ENCODE peak calls at places on chromosomes 6 and 20, in eight cellular contexts. One of them, this sample, is unnamed.

GRCh38 chr20:41152108-41152757 is 14.9 kb downstream of the PLCG1 start:
- DNase-seq in fibroblast of the aortic adventitia: no peak
- DNase-seq in endothelial cell of umbilical vein: peak
- DNase-seq in iris pigment epithelial cell: no peak
- DNase-seq in RWPE1: no peak
- DNase-seq in thoracic aorta: no peak
- DNase-seq in iPS DF 19.7: no peak
- DNase-seq in GM03348: no peak
- DNase-seq in this sample: no peak

GRCh38 chr6:30988209-30988825 is 4.8 kb downstream of the MUC21 start:
- DNase-seq in fibroblast of the aortic adventitia: peak
- DNase-seq in endothelial cell of umbilical vein: no peak
- DNase-seq in iris pigment epithelial cell: no peak
- DNase-seq in RWPE1: no peak
- DNase-seq in thoracic aorta: no peak
- DNase-seq in iPS DF 19.7: no peak
- DNase-seq in GM03348: no peak
- DNase-seq in this sample: no peak

GRCh38 chr6:49556429-49556837 is 6.0 kb downstream of the C6orf141 start:
- DNase-seq in fibroblast of the aortic adventitia: peak
- DNase-seq in endothelial cell of umbilical vein: peak
- DNase-seq in iris pigment epithelial cell: peak
- DNase-seq in RWPE1: peak
- DNase-seq in thoracic aorta: no peak
- DNase-seq in iPS DF 19.7: no peak
- DNase-seq in GM03348: peak
- DNase-seq in this sample: no peak

GRCh38 chr20:20734475-20734948 is 22.1 kb upstream of the RALGAPA2 start:
- DNase-seq in fibroblast of the aortic adventitia: no peak
- DNase-seq in endothelial cell of umbilical vein: peak
- DNase-seq in iris pigment epithelial cell: no peak
- DNase-seq in RWPE1: no peak
- DNase-seq in thoracic aorta: no peak
- DNase-seq in iPS DF 19.7: no peak
- DNase-seq in GM03348: no peak
- DNase-seq in this sample: no peak

GRCh38 chr20:24863356-24863755 is 85.7 kb upstream of the CST7 start:
- DNase-seq in fibroblast of the aortic adventitia: peak
- DNase-seq in endothelial cell of umbilical vein: no peak
- DNase-seq in iris pigment epithelial cell: peak
- DNase-seq in RWPE1: no peak
- DNase-seq in thoracic aorta: no peak
- DNase-seq in iPS DF 19.7: no peak
- DNase-seq in GM03348: peak
- DNase-seq in this sample: no peak

GRCh38 chr20:48384147-48384818 is 443.5 kb downstream of the PREX1 start:
- DNase-seq in fibroblast of the aortic adventitia: no peak
- DNase-seq in endothelial cell of umbilical vein: no peak
- DNase-seq in iris pigment epithelial cell: no peak
- DNase-seq in RWPE1: peak
- DNase-seq in thoracic aorta: no peak
- DNase-seq in iPS DF 19.7: no peak
- DNase-seq in GM03348: no peak
- DNase-seq in this sample: no peak

GRCh38 chr6:28977351-28978136 is 27.6 kb downstream of the ZNF311 start:
- DNase-seq in fibroblast of the aortic adventitia: peak
- DNase-seq in endothelial cell of umbilical vein: peak
- DNase-seq in iris pigment epithelial cell: peak
- DNase-seq in RWPE1: peak
- DNase-seq in thoracic aorta: no peak
- DNase-seq in iPS DF 19.7: no peak
- DNase-seq in GM03348: peak
- DNase-seq in this sample: no peak

GRCh38 chr20:47843886-47844567 is 58.7 kb upstream of the SULF2 start:
- DNase-seq in fibroblast of the aortic adventitia: no peak
- DNase-seq in endothelial cell of umbilical vein: no peak
- DNase-seq in iris pigment epithelial cell: no peak
- DNase-seq in RWPE1: peak
- DNase-seq in thoracic aorta: no peak
- DNase-seq in iPS DF 19.7: no peak
- DNase-seq in GM03348: no peak
- DNase-seq in this sample: no peak

GRCh38 chr6:474454-475185 is 83.1 kb downstream of the IRF4 start:
- DNase-seq in fibroblast of the aortic adventitia: no peak
- DNase-seq in endothelial cell of umbilical vein: no peak
- DNase-seq in iris pigment epithelial cell: peak
- DNase-seq in RWPE1: no peak
- DNase-seq in thoracic aorta: no peak
- DNase-seq in iPS DF 19.7: no peak
- DNase-seq in GM03348: no peak
- DNase-seq in this sample: no peak

GRCh38 chr6:1724616-1725015 is 114.9 kb downstream of the FOXC1 start:
- DNase-seq in fibroblast of the aortic adventitia: no peak
- DNase-seq in endothelial cell of umbilical vein: peak
- DNase-seq in iris pigment epithelial cell: no peak
- DNase-seq in RWPE1: peak
- DNase-seq in thoracic aorta: no peak
- DNase-seq in iPS DF 19.7: no peak
- DNase-seq in GM03348: no peak
- DNase-seq in this sample: no peak

GRCh38 chr6:31112478-31112877 is at the start of gene C6orf15:
- DNase-seq in fibroblast of the aortic adventitia: no peak
- DNase-seq in endothelial cell of umbilical vein: no peak
- DNase-seq in iris pigment epithelial cell: no peak
- DNase-seq in RWPE1: no peak
- DNase-seq in thoracic aorta: no peak
- DNase-seq in iPS DF 19.7: no peak
- DNase-seq in GM03348: no peak
- DNase-seq in this sample: no peak

GRCh38 chr6:3894535-3895302 is 45.5 kb downstream of the FAM50B start:
- DNase-seq in fibroblast of the aortic adventitia: no peak
- DNase-seq in endothelial cell of umbilical vein: no peak
- DNase-seq in iris pigment epithelial cell: no peak
- DNase-seq in RWPE1: no peak
- DNase-seq in thoracic aorta: no peak
- DNase-seq in iPS DF 19.7: no peak
- DNase-seq in GM03348: no peak
- DNase-seq in this sample: no peak

GRCh38 chr20:3670511-3670910 is 7.3 kb upstream of the GFRA4 start:
- DNase-seq in fibroblast of the aortic adventitia: no peak
- DNase-seq in endothelial cell of umbilical vein: no peak
- DNase-seq in iris pigment epithelial cell: no peak
- DNase-seq in RWPE1: no peak
- DNase-seq in thoracic aorta: no peak
- DNase-seq in iPS DF 19.7: no peak
- DNase-seq in GM03348: no peak
- DNase-seq in this sample: no peak

GRCh38 chr6:9056556-9056955 is 621.2 kb upstream of the SLC35B3 start:
- DNase-seq in fibroblast of the aortic adventitia: no peak
- DNase-seq in endothelial cell of umbilical vein: no peak
- DNase-seq in iris pigment epithelial cell: no peak
- DNase-seq in RWPE1: no peak
- DNase-seq in thoracic aorta: no peak
- DNase-seq in iPS DF 19.7: no peak
- DNase-seq in GM03348: no peak
- DNase-seq in this sample: no peak

GRCh38 chr6:63529498-63529897 is 42.8 kb upstream of the LOC128125822 start:
- DNase-seq in fibroblast of the aortic adventitia: peak
- DNase-seq in endothelial cell of umbilical vein: no peak
- DNase-seq in iris pigment epithelial cell: peak
- DNase-seq in RWPE1: no peak
- DNase-seq in thoracic aorta: no peak
- DNase-seq in iPS DF 19.7: no peak
- DNase-seq in GM03348: no peak
- DNase-seq in this sample: no peak

GRCh38 chr20:23225407-23226060 is 125.1 kb upstream of the NXT1 start:
- DNase-seq in fibroblast of the aortic adventitia: peak
- DNase-seq in endothelial cell of umbilical vein: no peak
- DNase-seq in iris pigment epithelial cell: peak
- DNase-seq in RWPE1: peak
- DNase-seq in thoracic aorta: peak
- DNase-seq in iPS DF 19.7: no peak
- DNase-seq in GM03348: peak
- DNase-seq in this sample: peak

GRCh38 chr6:4370066-4370465 is 234.7 kb upstream of the ECI2 start:
- DNase-seq in fibroblast of the aortic adventitia: peak
- DNase-seq in endothelial cell of umbilical vein: peak
- DNase-seq in iris pigment epithelial cell: peak
- DNase-seq in RWPE1: peak
- DNase-seq in thoracic aorta: no peak
- DNase-seq in iPS DF 19.7: no peak
- DNase-seq in GM03348: peak
- DNase-seq in this sample: no peak

GRCh38 chr6:44539701-44540100 is 152.2 kb downstream of the CDC5L start:
- DNase-seq in fibroblast of the aortic adventitia: no peak
- DNase-seq in endothelial cell of umbilical vein: no peak
- DNase-seq in iris pigment epithelial cell: no peak
- DNase-seq in RWPE1: peak
- DNase-seq in thoracic aorta: no peak
- DNase-seq in iPS DF 19.7: no peak
- DNase-seq in GM03348: no peak
- DNase-seq in this sample: peak

GRCh38 chr20:49871391-49871948 is 43.9 kb downstream of the SPATA2 start:
- DNase-seq in fibroblast of the aortic adventitia: no peak
- DNase-seq in endothelial cell of umbilical vein: no peak
- DNase-seq in iris pigment epithelial cell: no peak
- DNase-seq in RWPE1: no peak
- DNase-seq in thoracic aorta: no peak
- DNase-seq in iPS DF 19.7: no peak
- DNase-seq in GM03348: no peak
- DNase-seq in this sample: no peak

GRCh38 chr20:64083380-64084208 is 604 bp downstream of the LKAAEAR1 start:
- DNase-seq in fibroblast of the aortic adventitia: peak
- DNase-seq in endothelial cell of umbilical vein: peak
- DNase-seq in iris pigment epithelial cell: peak
- DNase-seq in RWPE1: peak
- DNase-seq in thoracic aorta: no peak
- DNase-seq in iPS DF 19.7: no peak
- DNase-seq in GM03348: peak
- DNase-seq in this sample: no peak

GRCh38 chr6:113856571-113857564 is at the start of gene MARCKS:
- DNase-seq in fibroblast of the aortic adventitia: peak
- DNase-seq in endothelial cell of umbilical vein: peak
- DNase-seq in iris pigment epithelial cell: peak
- DNase-seq in RWPE1: peak
- DNase-seq in thoracic aorta: no peak
- DNase-seq in iPS DF 19.7: peak
- DNase-seq in GM03348: peak
- DNase-seq in this sample: peak

GRCh38 chr6:27888576-27888975 is 23.6 kb downstream of the OR2B2 start:
- DNase-seq in fibroblast of the aortic adventitia: no peak
- DNase-seq in endothelial cell of umbilical vein: no peak
- DNase-seq in iris pigment epithelial cell: no peak
- DNase-seq in RWPE1: no peak
- DNase-seq in thoracic aorta: no peak
- DNase-seq in iPS DF 19.7: no peak
- DNase-seq in GM03348: no peak
- DNase-seq in this sample: no peak

GRCh38 chr6:31528821-31529328 is at the start of gene MCCD1:
- DNase-seq in fibroblast of the aortic adventitia: no peak
- DNase-seq in endothelial cell of umbilical vein: no peak
- DNase-seq in iris pigment epithelial cell: no peak
- DNase-seq in RWPE1: no peak
- DNase-seq in thoracic aorta: no peak
- DNase-seq in iPS DF 19.7: no peak
- DNase-seq in GM03348: no peak
- DNase-seq in this sample: no peak

GRCh38 chr6:68044264-68044663 is 590.8 kb upstream of the ADGRB3 start:
- DNase-seq in fibroblast of the aortic adventitia: no peak
- DNase-seq in endothelial cell of umbilical vein: no peak
- DNase-seq in iris pigment epithelial cell: no peak
- DNase-seq in RWPE1: no peak
- DNase-seq in thoracic aorta: no peak
- DNase-seq in iPS DF 19.7: no peak
- DNase-seq in GM03348: no peak
- DNase-seq in this sample: no peak

GRCh38 chr6:4404410-4404809 is 269.0 kb upstream of the ECI2 start:
- DNase-seq in fibroblast of the aortic adventitia: no peak
- DNase-seq in endothelial cell of umbilical vein: no peak
- DNase-seq in iris pigment epithelial cell: no peak
- DNase-seq in RWPE1: no peak
- DNase-seq in thoracic aorta: no peak
- DNase-seq in iPS DF 19.7: no peak
- DNase-seq in GM03348: no peak
- DNase-seq in this sample: no peak